ENCODE peak calls at places on chromosomes 16 and 17, in four cellular contexts. E is ascending aorta, G is HL-60, A is AG10803. S is an unnamed sample.

GRCh38 chr17:72751746-72752145 is 340.7 kb downstream of the SLC39A11 start:
- DNase-seq in A (no peak), E (no peak), G (no peak), S (no peak)

GRCh38 chr16:76387994-76388393 is 110.8 kb downstream of the CNTNAP4 start:
- DNase-seq in A (no peak), E (no peak), G (no peak), S (no peak)

GRCh38 chr17:65533056-65533745 is 28.2 kb downstream of the AXIN2 start:
- DNase-seq in E (no peak), A (no peak), G (no peak), S (no peak)

GRCh38 chr16:74449470-74449869 is 28.2 kb upstream of the CLEC18B start:
- DNase-seq in E (no peak), G (no peak), A (no peak), S (no peak)

GRCh38 chr17:29573871-29574731 is 5.6 kb downstream of the TP53I13 start:
- DNase-seq in G (no peak), E (no peak), A (no peak), S (no peak)

GRCh38 chr16:49483251-49483650 is 109.6 kb downstream of the C16orf78 start:
- DNase-seq in E (no peak), A (no peak), G (no peak), S (no peak)

GRCh38 chr17:65360961-65361552 is 200.4 kb downstream of the AXIN2 start:
- DNase-seq in E (no peak), A (no peak), G (no peak), S (no peak)

GRCh38 chr17:596763-597644 is 117.6 kb downstream of the VPS53 start:
- DNase-seq in E (no peak), A (peak), G (no peak), S (peak)

GRCh38 chr17:33976816-33977215 is 278.3 kb upstream of the CCL2 start:
- DNase-seq in G (no peak), E (no peak), A (peak), S (no peak)

GRCh38 chr16:72934661-72935403 is 113.1 kb downstream of the ZFHX3 start:
- DNase-seq in G (no peak), E (no peak), A (peak), S (peak)

GRCh38 chr16:19694989-19695388 is 23.0 kb downstream of the KNOP1 start:
- DNase-seq in E (no peak), G (no peak), A (peak), S (no peak)

DNA sequence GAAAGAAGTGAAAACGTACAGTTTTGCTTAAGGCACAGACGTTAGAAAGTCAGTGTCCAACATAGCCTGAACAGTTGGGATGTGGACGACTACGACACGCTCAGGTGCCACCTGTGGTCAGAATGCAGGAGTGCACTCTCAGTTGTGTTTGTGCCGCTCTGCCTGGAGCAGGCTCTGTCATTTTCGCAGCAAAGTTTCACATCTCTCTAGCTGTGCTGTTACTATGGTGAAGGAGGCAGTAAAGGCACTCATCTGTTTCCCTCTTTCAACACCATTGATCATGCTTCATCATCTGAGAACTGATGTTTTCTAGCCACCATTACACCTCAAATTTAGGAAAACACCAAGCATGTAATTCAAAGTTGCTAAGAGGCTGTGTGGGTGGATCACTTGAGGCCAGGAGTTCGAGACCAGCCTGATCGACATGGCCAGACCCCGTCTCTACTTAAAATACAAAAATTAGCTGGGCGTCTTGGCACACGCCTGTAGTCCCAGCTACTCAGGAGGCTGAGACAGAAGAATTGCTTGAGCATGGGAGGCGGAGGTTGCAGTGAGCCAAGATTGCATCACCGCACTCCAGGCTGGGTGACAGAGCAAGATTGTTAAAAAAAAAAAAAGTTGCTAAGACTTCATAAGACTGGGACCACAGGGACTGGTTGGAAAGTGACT is 44.9 kb upstream of the DNAJA2 start:
- DNase-seq in A (no peak), G (peak), E (no peak), S (peak)
- TF ChIP-seq CTCF in A (peak), G (peak), E (no peak), S (peak)

GRCh38 chr17:43709210-43709609 is 47.5 kb upstream of the MEOX1 start:
- DNase-seq in G (no peak), E (no peak), A (no peak), S (no peak)
- H3K4me3 ChIP-seq in G (no peak), E (no peak), A (no peak), S (no peak)

GRCh38 chr16:70473446-70474319 is 19.3 kb downstream of the FCSK start:
- DNase-seq in E (no peak), A (no peak), G (no peak), S (no peak)
- TF ChIP-seq CTCF in E (no peak), A (no peak), G (no peak), S (no peak)

GRCh38 chr16:165218-165538 is 600 bp upstream of the HBM start:
- DNase-seq in G (no peak), E (no peak), A (no peak), S (no peak)
- H3K4me3 ChIP-seq in G (peak), E (no peak), A (no peak), S (peak)

GRCh38 chr17:46841561-46842379 is 9.6 kb upstream of the WNT9B start:
- DNase-seq in E (no peak), G (no peak), A (no peak), S (no peak)

GRCh38 chr17:46842835-46843234 is 8.5 kb upstream of the WNT9B start:
- DNase-seq in G (no peak), E (no peak), A (no peak), S (no peak)

GRCh38 chr17:46836500-46836899 is 14.9 kb upstream of the WNT9B start:
- DNase-seq in G (no peak), E (no peak), A (no peak), S (no peak)

GRCh38 chr17:46837521-46837920 is 13.9 kb upstream of the WNT9B start:
- DNase-seq in A (no peak), G (no peak), E (no peak), S (no peak)

DNA sequence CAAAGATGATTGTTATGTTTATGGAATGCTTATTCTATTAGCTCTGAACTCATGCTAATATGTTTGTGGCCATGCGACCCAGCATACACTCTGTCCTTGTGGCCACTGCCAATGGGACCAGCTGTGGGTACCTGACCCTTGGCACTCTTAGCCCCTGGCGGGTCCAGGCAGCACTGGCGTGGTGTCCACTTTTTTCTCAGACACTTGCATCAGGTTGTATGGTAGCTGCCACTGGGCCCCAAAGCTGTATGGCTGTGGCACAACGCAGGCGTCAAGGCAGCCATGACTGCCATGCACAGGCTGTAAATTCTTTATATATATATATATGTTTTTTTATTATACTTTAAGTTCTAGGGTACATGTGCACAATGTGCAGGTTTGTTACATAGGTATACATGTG is 12.2 kb upstream of the WNT9B start:
- DNase-seq in A (no peak), E (no peak), G (no peak), S (no peak)
- TF ChIP-seq CTCF in A (no peak), E (no peak), G (no peak), S (no peak)

S was measured in fibroblast of villous mesenchyme.